ENCODE peak calls at places on chromosome 22, in eight cellular contexts. L is naive thymus-derived CD8-positive, alpha-beta T cell; R is stimulated activated CD4-positive, alpha-beta T cell treated with anti-CD3 and anti-CD28 coated beads, Interleukin-4, amount 100 ng/mL, for 1 hour; F is cardiac muscle cell; W is NCI-H1417; C is naive B cell; E is activated T-cell treated with anti-CD3 and anti-CD28 coated beads, Interleukin-2, amount 50 U/mL, for 72 hours; U is retina. I is an unnamed sample.

GRCh38 chr22:29581799-29582198 is 886 bp upstream of the NIPSNAP1 start:
- DNase-seq in U (no peak), F (no peak), C (no peak), R (no peak), E (no peak), L (no peak), W (peak), I (no peak)

GRCh38 chr22:42316988-42317387 is 46.5 kb upstream of the TCF20 start:
- DNase-seq in E (peak), W (no peak), U (no peak), F (peak), R (peak), C (no peak), L (peak), I (no peak)

GRCh38 chr22:36081023-36081431 is 52.4 kb upstream of the RBFOX2 start:
- DNase-seq in U (no peak), C (no peak), E (no peak), R (no peak), F (peak), L (no peak), W (no peak), I (peak)

GRCh38 chr22:30192427-30192826 is 54.1 kb downstream of the LIF start:
- DNase-seq in F (no peak), C (peak), W (no peak), U (no peak), R (no peak), E (no peak), L (no peak), I (no peak)

GRCh38 chr22:43848366-43849171 is 13.7 kb downstream of the SULT4A1 start:
- DNase-seq in C (no peak), U (peak), F (peak), L (peak), W (peak), R (no peak), E (no peak), I (peak)

GRCh38 chr22:45629469-45630089 is 42.1 kb upstream of the ATXN10 start:
- DNase-seq in E (no peak), R (no peak), C (no peak), W (no peak), F (no peak), U (peak), L (no peak), I (no peak)

GRCh38 chr22:50338860-50339462 is 4.2 kb upstream of the PPP6R2 start:
- DNase-seq in E (no peak), R (no peak), U (no peak), F (no peak), L (no peak), C (no peak), W (no peak), I (no peak)

GRCh38 chr22:24584871-24585411 is 7.9 kb downstream of the LRRC75B start:
- DNase-seq in U (no peak), F (no peak), W (no peak), L (no peak), E (no peak), C (no peak), R (no peak), I (no peak)

GRCh38 chr22:35368386-35368785 is 12.5 kb upstream of the HMOX1 start:
- DNase-seq in U (no peak), R (no peak), L (no peak), E (no peak), W (no peak), C (no peak), F (no peak), I (no peak)

GRCh38 chr22:23065069-23065451 is 5.3 kb upstream of the GNAZ start:
- DNase-seq in F (no peak), E (no peak), L (no peak), R (no peak), C (no peak), W (peak), U (no peak), I (no peak)

GRCh38 chr22:44142421-44143116 is 38.2 kb upstream of the PARVG start:
- DNase-seq in W (peak), U (no peak), C (no peak), F (no peak), R (no peak), E (no peak), L (no peak), I (no peak)

GRCh38 chr22:50726643-50727340 is 11.2 kb upstream of the ACR start:
- DNase-seq in R (no peak), U (no peak), C (no peak), F (no peak), E (no peak), W (no peak), L (peak), I (no peak)

GRCh38 chr22:49457946-49458707 is 369.5 kb downstream of the BRD1 start:
- DNase-seq in R (no peak), W (no peak), U (no peak), F (no peak), C (no peak), E (no peak), L (no peak), I (no peak)

GRCh38 chr22:47307326-47307725 is 544.9 kb downstream of the TBC1D22A start:
- DNase-seq in E (no peak), F (peak), W (no peak), R (no peak), C (no peak), L (peak), U (no peak), I (peak)

GRCh38 chr22:41966607-41967240 is 2.5 kb upstream of the SEPTIN3 start:
- DNase-seq in E (peak), C (peak), W (peak), U (peak), R (no peak), L (no peak), F (peak), I (peak)

GRCh38 chr22:36339171-36340065 is 48.3 kb downstream of the MYH9 start:
- DNase-seq in E (peak), C (no peak), W (no peak), L (no peak), U (no peak), F (peak), R (no peak), I (peak)

GRCh38 chr22:48960981-48961655 is 866.6 kb downstream of the BRD1 start:
- DNase-seq in R (no peak), E (no peak), C (no peak), U (no peak), W (no peak), F (no peak), L (no peak), I (no peak)

GRCh38 chr22:41557401-41558240 is 3.2 kb upstream of the CSDC2 start:
- DNase-seq in F (peak), U (peak), E (peak), C (no peak), W (peak), L (no peak), R (peak), I (peak)

GRCh38 chr22:24444729-24445466 is 17.5 kb downstream of the ADORA2A start:
- DNase-seq in U (peak), F (no peak), L (no peak), C (no peak), W (no peak), E (no peak), R (no peak), I (no peak)

GRCh38 chr22:39475902-39476301 is 19.1 kb downstream of the MGAT3 start:
- DNase-seq in W (no peak), L (no peak), C (no peak), R (no peak), E (no peak), F (no peak), U (no peak), I (no peak)

GRCh38 chr22:23288301-23289129 is 108.2 kb downstream of the BCR start:
- DNase-seq in F (no peak), L (no peak), U (no peak), R (no peak), E (no peak), W (no peak), C (no peak), I (no peak)

GRCh38 chr22:29112102-29112501 is 39.3 kb downstream of the KREMEN1 start:
- DNase-seq in F (no peak), R (no peak), W (no peak), U (no peak), E (no peak), L (no peak), C (no peak), I (no peak)

GRCh38 chr22:39871008-39871798 is 22.4 kb downstream of the ENTHD1 start:
- DNase-seq in F (no peak), C (no peak), U (no peak), L (no peak), W (no peak), E (no peak), R (no peak), I (no peak)

GRCh38 chr22:27331526-27332281 is 469.9 kb downstream of the MN1 start:
- DNase-seq in L (no peak), E (no peak), C (no peak), W (peak), R (no peak), U (peak), F (peak), I (peak)

GRCh38 chr22:39183991-39184585 is 31.6 kb upstream of the CBX7 start:
- DNase-seq in R (no peak), C (no peak), F (peak), W (no peak), E (no peak), U (no peak), L (no peak), I (no peak)

GRCh38 chr22:17810570-17811116 is 36.4 kb upstream of the BID start:
- DNase-seq in L (no peak), C (no peak), F (no peak), U (no peak), R (no peak), W (no peak), E (no peak), I (no peak)

GRCh38 chr22:36301384-36301828 is 48.5 kb downstream of the APOL1 start:
- DNase-seq in R (peak), F (peak), C (peak), U (peak), E (peak), W (peak), L (peak), I (peak)

GRCh38 chr22:39253427-39254070 is 8.8 kb upstream of the PDGFB start:
- DNase-seq in E (peak), F (peak), R (no peak), U (peak), C (no peak), W (peak), L (no peak), I (peak)

I was measured in adipocyte.